ENCODE peak calls at places on chromosome 7, in eight cellular contexts. G is skeletal muscle cell; R is thoracic aorta; J is colonic mucosa; W is lower lobe of right lung; Y is astrocyte of the cerebellum; X is effector memory CD4-positive, alpha-beta T cell; O is cardiac fibroblast. C is an unnamed sample.

GRCh38 chr7:117771756-117772155 is 101.5 kb downstream of the CTTNBP2 start:
- DNase-seq in Y (no peak), R (no peak), O (no peak), J (no peak), W (no peak), X (no peak), G (no peak), C (no peak)

GRCh38 chr7:157568785-157569584 is 232.2 kb downstream of the DNAJB6 start:
- DNase-seq in W (peak), G (no peak), Y (no peak), R (no peak), J (peak), O (peak), X (peak), C (no peak)

GRCh38 chr7:70696139-70696782 is 435.7 kb upstream of the GALNT17 start:
- DNase-seq in J (peak), Y (no peak), W (no peak), G (no peak), O (peak), R (no peak), X (no peak), C (no peak)

GRCh38 chr7:28487487-28487886 is 75.2 kb downstream of the CREB5 start:
- DNase-seq in J (no peak), Y (no peak), R (no peak), X (no peak), W (no peak), G (no peak), O (no peak), C (no peak)

GRCh38 chr7:105691692-105692564 is 110.6 kb upstream of the EFCAB10 start:
- DNase-seq in Y (peak), R (no peak), O (peak), G (peak), X (peak), J (peak), W (peak), C (peak)

GRCh38 chr7:82859106-82859850 is 303.4 kb downstream of the PCLO start:
- DNase-seq in X (no peak), Y (no peak), W (no peak), O (peak), J (no peak), G (no peak), R (no peak), C (no peak)

GRCh38 chr7:93298206-93298605 is 66.0 kb downstream of the VPS50 start:
- DNase-seq in X (no peak), Y (no peak), G (no peak), W (no peak), O (no peak), R (no peak), J (no peak), C (no peak)

GRCh38 chr7:45582136-45582742 is 8.1 kb downstream of the ADCY1 start:
- DNase-seq in J (no peak), X (no peak), R (no peak), Y (no peak), O (no peak), W (no peak), G (no peak), C (peak)

GRCh38 chr7:151032936-151033863 is 5.0 kb downstream of the ABCB8 start:
- DNase-seq in R (no peak), J (no peak), Y (no peak), O (no peak), W (no peak), X (no peak), G (no peak), C (no peak)

GRCh38 chr7:51275532-51275931 is 41.1 kb downstream of the COBL start:
- DNase-seq in X (no peak), R (no peak), G (no peak), Y (no peak), W (no peak), J (no peak), O (no peak), C (no peak)

GRCh38 chr7:15524077-15524476 is 37.7 kb downstream of the AGMO start:
- DNase-seq in J (no peak), Y (no peak), R (no peak), X (no peak), O (peak), G (no peak), W (no peak), C (no peak)

GRCh38 chr7:781228-781864 is 50.9 kb upstream of the SUN1 start:
- DNase-seq in X (no peak), J (no peak), W (peak), Y (no peak), R (no peak), G (no peak), O (peak), C (no peak)

GRCh38 chr7:147711429-147711828 is 879.1 kb upstream of the C7orf33 start:
- DNase-seq in Y (no peak), X (no peak), G (no peak), W (no peak), J (no peak), O (no peak), R (no peak), C (no peak)

GRCh38 chr7:87202208-87202607 is 17.3 kb downstream of the TMEM243 start:
- DNase-seq in G (no peak), R (no peak), O (no peak), W (no peak), X (no peak), Y (no peak), J (no peak), C (no peak)

GRCh38 chr7:12244129-12244528 is 33.0 kb downstream of the TMEM106B start:
- DNase-seq in J (peak), Y (no peak), O (peak), W (peak), X (no peak), R (no peak), G (no peak), C (no peak)

GRCh38 chr7:760006-760405 is 32.9 kb upstream of the PRKAR1B start:
- DNase-seq in X (no peak), W (peak), J (no peak), Y (no peak), G (no peak), R (no peak), O (no peak), C (no peak)

GRCh38 chr7:116836911-116837310 is 25.5 kb upstream of the CAPZA2 start:
- DNase-seq in R (no peak), W (no peak), J (no peak), O (no peak), Y (no peak), X (no peak), G (no peak), C (no peak)

GRCh38 chr7:142348921-142349401 is 91.1 kb upstream of the PRSS58 start:
- DNase-seq in Y (no peak), J (no peak), O (no peak), X (no peak), R (no peak), W (no peak), G (no peak), C (no peak)

DNA sequence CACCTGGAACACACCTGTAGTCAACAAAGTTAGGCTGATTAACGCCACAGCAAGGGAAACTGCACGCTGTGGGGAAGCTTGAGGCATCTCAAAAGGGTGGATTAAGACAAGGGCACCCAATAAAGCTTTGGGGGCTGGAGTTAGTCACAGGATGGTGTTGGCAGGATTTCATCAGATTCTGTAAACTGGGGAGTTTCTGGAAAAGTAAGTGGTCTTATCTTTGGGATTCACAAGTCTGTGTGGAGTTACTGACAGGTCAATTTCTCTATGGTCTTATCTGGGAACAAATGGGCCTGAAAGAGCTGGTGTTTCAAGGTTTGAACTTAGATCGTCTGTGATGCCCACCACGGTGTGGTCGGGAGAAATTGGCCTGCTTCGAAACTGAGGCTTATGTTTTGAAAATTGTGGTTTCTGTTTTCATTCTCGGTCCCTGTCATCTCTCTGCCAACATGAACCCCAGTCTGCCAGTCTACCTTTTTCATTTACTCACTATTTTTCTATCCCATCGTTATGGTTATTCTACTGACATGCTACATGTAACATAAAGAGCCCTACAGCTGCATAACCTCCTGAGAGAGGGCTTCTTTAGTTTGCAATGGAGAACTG is 23.8 kb upstream of the AOAH start:
- DNase-seq in J (no peak), R (no peak), X (no peak), Y (no peak), O (no peak), W (no peak), G (no peak), C (no peak)
- H3K4me3 ChIP-seq in J (no peak), R (no peak), X (no peak), Y (no peak), O (no peak), W (no peak), G (no peak), C (no peak)

GRCh38 chr7:101173752-101174244 is 6.3 kb downstream of the NAT16 start:
- DNase-seq in G (no peak), Y (no peak), R (no peak), X (peak), W (no peak), J (peak), O (peak), C (no peak)

GRCh38 chr7:101171442-101171837 is 6.1 kb upstream of the VGF start:
- DNase-seq in G (no peak), W (no peak), R (no peak), Y (no peak), O (no peak), X (no peak), J (no peak), C (no peak)

GRCh38 chr7:101172005-101172853 is 6.9 kb upstream of the VGF start:
- DNase-seq in Y (no peak), R (no peak), J (no peak), X (no peak), W (no peak), G (no peak), O (no peak), C (no peak)

GRCh38 chr7:101174322-101174854 is 5.7 kb downstream of the NAT16 start:
- DNase-seq in Y (no peak), W (no peak), X (no peak), O (no peak), J (no peak), R (no peak), G (no peak), C (no peak)

GRCh38 chr7:101172854-101173751 is 7.0 kb downstream of the NAT16 start:
- DNase-seq in O (peak), R (no peak), Y (peak), W (peak), J (peak), X (no peak), G (no peak), C (no peak)
- H3K4me3 ChIP-seq in O (no peak), R (peak), Y (peak), W (peak), J (no peak), X (no peak), G (peak), C (peak)

GRCh38 chr7:29976265-29976664 is 13.3 kb downstream of the SCRN1 start:
- DNase-seq in R (no peak), O (peak), G (no peak), X (no peak), J (no peak), Y (no peak), W (no peak), C (no peak)
- H3K4me3 ChIP-seq in R (no peak), O (no peak), G (no peak), X (no peak), J (no peak), Y (no peak), W (peak), C (no peak)

DNA sequence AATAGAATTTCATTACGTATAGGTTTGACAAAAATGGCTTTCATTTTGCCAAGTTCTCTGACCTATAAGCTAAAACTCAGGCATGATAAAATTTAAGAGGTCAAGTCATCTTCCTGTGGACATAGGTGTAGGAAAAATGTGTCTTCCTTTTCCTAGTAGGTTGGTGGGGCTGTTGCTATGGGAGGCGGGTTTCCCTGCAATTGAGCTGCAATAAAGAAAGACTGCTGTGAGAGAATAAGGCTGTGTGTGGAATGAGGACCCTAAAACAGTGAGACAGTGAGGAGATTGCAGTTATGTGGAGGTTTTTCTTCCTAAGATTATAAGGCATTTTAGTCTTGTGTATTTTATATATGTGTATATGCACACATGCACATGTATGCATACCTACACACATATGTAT is 13.0 kb upstream of the SEMA3A start:
- DNase-seq in O (no peak), Y (no peak), X (no peak), R (no peak), W (no peak), J (no peak), G (no peak), C (no peak)
- H3K4me3 ChIP-seq in O (no peak), Y (no peak), X (no peak), R (no peak), W (no peak), J (no peak), G (no peak), C (no peak)

DNA sequence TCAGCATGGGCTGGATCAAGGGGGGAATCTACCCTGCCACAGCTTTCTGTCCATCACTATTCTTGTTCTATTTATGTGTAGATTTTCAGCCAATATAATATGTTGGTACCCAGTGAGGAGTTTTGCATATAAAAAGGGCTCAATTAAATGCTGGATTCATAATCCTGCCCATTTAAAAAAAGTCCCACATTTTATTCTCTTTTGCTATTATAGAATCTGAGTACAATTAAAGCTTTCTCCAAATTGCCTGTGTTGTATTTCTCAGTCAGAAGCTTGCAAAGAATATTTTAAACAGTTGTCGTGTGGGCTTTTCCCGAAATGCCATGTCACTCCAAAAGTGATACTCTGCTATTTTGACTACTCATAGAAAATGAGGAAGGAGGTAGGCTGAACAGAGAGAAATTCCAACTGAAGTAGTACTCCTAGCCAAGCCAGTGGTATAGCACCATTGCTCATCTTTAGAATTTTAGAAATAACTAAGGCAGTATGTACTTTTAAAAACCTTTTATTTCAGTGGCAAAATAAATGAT is 108.3 kb upstream of the HDAC9 start:
- DNase-seq in X (no peak), W (no peak), O (no peak), J (no peak), R (no peak), Y (no peak), G (no peak), C (no peak)
- H3K4me3 ChIP-seq in X (no peak), W (no peak), O (no peak), J (no peak), R (no peak), Y (no peak), G (no peak), C (no peak)

DNA sequence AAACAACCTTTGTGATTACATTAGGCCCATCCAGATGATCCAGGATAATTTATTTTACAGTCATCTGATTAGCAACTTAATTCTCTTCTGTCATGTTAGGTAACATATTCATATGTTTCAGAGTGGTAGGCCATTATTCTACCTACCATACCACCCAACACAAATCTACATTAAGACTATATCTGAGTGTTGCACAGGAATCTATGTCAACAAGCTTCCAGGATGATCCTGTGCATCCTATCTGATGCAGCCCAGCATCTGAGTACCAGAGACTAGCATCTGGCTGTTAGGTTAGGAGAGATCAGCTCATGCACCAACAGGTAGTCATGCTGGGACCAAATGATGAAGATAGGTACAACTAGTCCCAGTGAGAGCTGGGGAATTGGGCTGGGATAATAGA is 1.3 kb upstream of the DDX56 start:
- DNase-seq in Y (no peak), X (no peak), G (no peak), J (no peak), O (no peak), W (no peak), R (no peak), C (no peak)
- H3K4me3 ChIP-seq in Y (no peak), X (no peak), G (no peak), J (no peak), O (no peak), W (no peak), R (no peak), C (no peak)

DNA sequence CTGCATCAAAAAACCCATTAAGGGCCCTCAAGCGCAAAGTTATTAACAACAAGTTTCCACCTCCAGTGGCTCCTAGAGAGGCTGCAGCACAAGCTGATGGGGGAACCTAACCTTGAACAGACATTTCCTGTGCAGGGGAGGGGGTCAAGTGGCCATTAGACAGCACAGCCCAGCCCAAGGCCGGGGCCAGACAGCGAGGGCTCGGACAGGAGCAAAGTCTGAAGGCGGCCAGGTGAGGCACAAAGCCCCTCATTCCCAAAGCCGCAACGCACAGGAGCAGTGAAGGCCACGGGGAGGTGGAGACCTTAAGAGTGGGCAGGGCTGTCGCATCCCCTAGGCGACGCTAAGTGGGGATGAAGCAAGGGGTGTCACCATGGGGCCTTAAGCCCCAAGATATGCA is 73.2 kb upstream of the ZNF746 start:
- DNase-seq in O (no peak), G (no peak), Y (no peak), R (no peak), J (no peak), W (no peak), X (no peak), C (no peak)
- H3K4me3 ChIP-seq in O (no peak), G (no peak), Y (no peak), R (no peak), J (no peak), W (no peak), X (no peak), C (no peak)

DNA sequence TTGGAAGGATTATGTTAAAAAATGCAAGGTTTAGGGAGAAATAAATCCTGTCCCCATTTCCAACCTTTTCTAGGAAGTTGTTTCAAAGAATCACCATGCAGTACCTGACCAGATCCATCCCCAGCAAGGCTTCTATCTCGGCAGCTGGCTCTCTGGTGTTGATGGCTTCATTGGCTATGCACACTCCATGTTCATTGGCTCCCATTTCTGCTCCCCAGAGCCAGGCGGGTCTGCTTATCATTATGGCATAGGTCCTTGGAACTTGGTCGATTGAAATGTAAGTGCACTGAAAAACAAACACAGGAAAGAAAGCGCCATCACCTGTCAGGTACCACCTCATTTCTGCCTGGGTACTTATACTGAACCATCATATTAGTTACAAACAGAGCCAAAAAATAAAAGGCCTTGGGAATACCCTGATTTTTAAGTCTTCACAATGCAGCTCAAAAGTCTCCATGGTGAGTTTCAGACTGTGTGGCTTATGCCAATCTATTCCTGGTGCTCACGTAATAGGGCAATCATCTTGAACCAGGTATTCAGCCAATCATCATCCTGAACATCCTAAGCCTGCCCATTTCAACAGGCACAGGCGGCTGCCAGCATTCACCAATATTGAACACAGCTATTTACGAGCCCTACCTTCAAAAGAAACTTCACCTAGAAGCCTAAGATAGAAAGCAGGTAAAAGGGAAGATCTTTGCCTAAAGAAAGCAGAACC is 34.4 kb downstream of the SCRN1 start:
- DNase-seq in G (no peak), J (no peak), Y (no peak), X (no peak), R (no peak), O (no peak), W (no peak), C (no peak)
- H3K4me3 ChIP-seq in G (no peak), J (no peak), Y (no peak), X (no peak), R (no peak), O (no peak), W (no peak), C (no peak)

GRCh38 chr7:73612598-73613269 is 11.6 kb downstream of the MLXIPL start:
- DNase-seq in Y (no peak), W (no peak), R (no peak), O (peak), J (peak), X (no peak), G (no peak), C (no peak)
- H3K4me3 ChIP-seq in Y (no peak), W (no peak), R (no peak), O (no peak), J (no peak), X (no peak), G (no peak), C (no peak)